ENCODE peak calls at places on chromosomes 1 and 21, in four cellular contexts. One of them, this sample, is unnamed.

GRCh38 chr1:211639500-211640361 is 35.7 kb downstream of the NEK2 start:
- DNase-seq in PC-3: peak; percentile 70
- DNase-seq in colonic mucosa: no peak
- DNase-seq in neural progenitor cell: no peak
- DNase-seq in this sample: peak; percentile 94

GRCh38 chr21:31898898-31899630 is 26.2 kb downstream of the HUNK start:
- DNase-seq in neural progenitor cell: no peak
- DNase-seq in PC-3: no peak
- DNase-seq in colonic mucosa: peak; percentile 47
- DNase-seq in this sample: no peak

GRCh38 chr21:32562915-32563314 is 22.4 kb downstream of the TCP10L start:
- DNase-seq in colonic mucosa: no peak
- DNase-seq in PC-3: no peak
- DNase-seq in neural progenitor cell: no peak
- DNase-seq in this sample: no peak

GRCh38 chr1:227892930-227893695 is 54.6 kb downstream of the WNT9A start:
- DNase-seq in neural progenitor cell: no peak
- DNase-seq in colonic mucosa: peak; percentile 9
- DNase-seq in PC-3: no peak
- DNase-seq in this sample: no peak

GRCh38 chr1:234149217-234149616 is 224.0 kb upstream of the COA6 start:
- DNase-seq in colonic mucosa: no peak
- DNase-seq in neural progenitor cell: no peak
- DNase-seq in PC-3: peak; percentile 14
- DNase-seq in this sample: no peak

GRCh38 chr1:61460230-61460629 is 264.7 kb downstream of the TM2D1 start:
- DNase-seq in neural progenitor cell: no peak
- DNase-seq in PC-3: no peak
- DNase-seq in colonic mucosa: no peak
- DNase-seq in this sample: no peak

GRCh38 chr1:223711173-223711572 is 1.2 kb upstream of the CAPN2 start:
- DNase-seq in PC-3: peak; percentile 95
- DNase-seq in neural progenitor cell: no peak
- DNase-seq in colonic mucosa: peak; percentile 69
- DNase-seq in this sample: peak; percentile 38

GRCh38 chr1:176826265-176826664 is 338.2 kb downstream of the ASTN1 start:
- DNase-seq in PC-3: no peak
- DNase-seq in colonic mucosa: no peak
- DNase-seq in neural progenitor cell: no peak
- DNase-seq in this sample: no peak

GRCh38 chr21:27425574-27425973 is 458.7 kb upstream of the ADAMTS5 start:
- DNase-seq in colonic mucosa: no peak
- DNase-seq in neural progenitor cell: no peak
- DNase-seq in PC-3: no peak
- DNase-seq in this sample: peak; percentile 36

GRCh38 chr21:21968810-21969588 is 970.8 kb downstream of the NCAM2 start:
- DNase-seq in PC-3: no peak
- DNase-seq in neural progenitor cell: no peak
- DNase-seq in colonic mucosa: no peak
- DNase-seq in this sample: no peak

GRCh38 chr1:72485786-72486185 is 203.4 kb upstream of the NEGR1 start:
- DNase-seq in PC-3: no peak
- DNase-seq in neural progenitor cell: no peak
- DNase-seq in colonic mucosa: no peak
- DNase-seq in this sample: peak; percentile 43

GRCh38 chr1:56967900-56968832 is 2.4 kb upstream of the C8B start:
- DNase-seq in PC-3: peak; percentile 26
- DNase-seq in colonic mucosa: peak; percentile 24
- DNase-seq in neural progenitor cell: peak; percentile 74
- DNase-seq in this sample: peak; percentile 13

GRCh38 chr1:29282924-29283803 is 46.8 kb downstream of the PTPRU start:
- DNase-seq in colonic mucosa: peak; percentile 66
- DNase-seq in neural progenitor cell: peak; percentile 96
- DNase-seq in PC-3: peak; percentile 27
- DNase-seq in this sample: no peak

GRCh38 chr1:212852105-212852688 is 4.7 kb upstream of the SPATA45 start:
- DNase-seq in neural progenitor cell: no peak
- DNase-seq in PC-3: no peak
- DNase-seq in colonic mucosa: no peak
- DNase-seq in this sample: no peak

GRCh38 chr1:244448279-244449036 is 3.3 kb downstream of the ADSS2 start:
- DNase-seq in PC-3: no peak
- DNase-seq in neural progenitor cell: no peak
- DNase-seq in colonic mucosa: no peak
- DNase-seq in this sample: no peak

GRCh38 chr1:60916926-60917325 is 165.4 kb upstream of the NFIA start:
- DNase-seq in PC-3: no peak
- DNase-seq in colonic mucosa: no peak
- DNase-seq in neural progenitor cell: peak; percentile 85
- DNase-seq in this sample: no peak

GRCh38 chr1:174060090-174060489 is 37.9 kb upstream of the RC3H1 start:
- DNase-seq in PC-3: peak; percentile 43
- DNase-seq in neural progenitor cell: no peak
- DNase-seq in colonic mucosa: no peak
- DNase-seq in this sample: no peak

GRCh38 chr1:116737855-116738318 is 16.3 kb upstream of the CD2 start:
- DNase-seq in colonic mucosa: no peak
- DNase-seq in neural progenitor cell: no peak
- DNase-seq in PC-3: no peak
- DNase-seq in this sample: no peak

GRCh38 chr1:57468661-57469523 is 45.0 kb upstream of the DAB1 start:
- DNase-seq in neural progenitor cell: no peak
- DNase-seq in PC-3: peak; percentile 5
- DNase-seq in colonic mucosa: no peak
- DNase-seq in this sample: peak; percentile 71

GRCh38 chr1:68401506-68401905 is 48.2 kb downstream of the RPE65 start:
- DNase-seq in neural progenitor cell: no peak
- DNase-seq in PC-3: peak; percentile 57
- DNase-seq in colonic mucosa: no peak
- DNase-seq in this sample: no peak

DNA sequence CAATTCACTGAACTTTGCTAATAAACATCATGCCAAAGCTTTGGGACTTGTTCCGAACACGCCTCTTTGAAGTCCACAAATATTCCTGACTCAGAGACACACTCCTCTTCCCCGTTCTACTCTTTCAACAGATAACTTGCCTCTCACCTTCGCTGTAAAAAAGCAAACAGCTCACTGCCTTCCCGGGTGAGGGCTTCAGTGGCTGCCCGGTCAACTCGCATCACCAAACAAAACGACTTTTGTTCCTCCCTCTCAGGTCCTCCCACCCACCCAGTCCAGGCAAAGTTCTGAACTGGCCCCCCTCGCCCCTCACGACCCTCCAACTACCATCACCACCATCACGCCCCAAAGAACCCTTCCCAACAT is 532 bp upstream of the CCN1 start:
- DNase-seq in colonic mucosa: no peak
- DNase-seq in PC-3: peak; percentile 79
- DNase-seq in neural progenitor cell: no peak
- DNase-seq in this sample: peak; percentile 71
- H3K9ac ChIP-seq in colonic mucosa: peak overlapping the region; percentile 24
- H3K9ac ChIP-seq in PC-3: peak overlapping the region; percentile 7
- H3K9ac ChIP-seq in neural progenitor cell: no peak overlapping the region
- H3K9ac ChIP-seq in this sample: peak overlapping the region; percentile 95

GRCh38 chr1:162873671-162874666 is 13.0 kb upstream of the CCDC190 start:
- DNase-seq in PC-3: peak; percentile 89
- DNase-seq in colonic mucosa: no peak
- DNase-seq in neural progenitor cell: no peak
- DNase-seq in this sample: peak; percentile 74
- H3K9ac ChIP-seq in PC-3: peak overlapping the region; percentile 56
- H3K9ac ChIP-seq in colonic mucosa: no peak overlapping the region
- H3K9ac ChIP-seq in neural progenitor cell: no peak overlapping the region
- H3K9ac ChIP-seq in this sample: no peak overlapping the region

DNA sequence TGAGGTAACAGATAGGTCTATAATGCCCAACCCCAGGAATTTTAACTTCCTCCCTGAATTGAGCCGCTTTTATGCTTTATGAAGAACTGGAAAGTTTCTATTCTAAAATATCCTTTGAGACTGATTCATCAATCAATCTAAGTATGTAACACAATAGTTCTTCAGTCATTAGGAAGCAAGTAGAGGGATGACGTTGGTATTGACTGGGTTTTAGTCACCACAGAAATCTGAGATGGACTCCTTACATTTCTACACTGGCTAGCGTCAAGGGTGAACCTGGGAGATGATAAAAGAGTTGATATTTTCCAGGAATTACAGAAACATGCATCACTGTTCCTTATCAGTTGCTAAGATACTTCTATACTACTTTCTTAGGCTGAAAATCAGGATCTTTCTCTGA is 308.0 kb downstream of the HMCN1 start:
- DNase-seq in neural progenitor cell: no peak
- DNase-seq in colonic mucosa: no peak
- DNase-seq in PC-3: peak; percentile 5
- DNase-seq in this sample: no peak
- H3K9ac ChIP-seq in neural progenitor cell: no peak overlapping the region
- H3K9ac ChIP-seq in colonic mucosa: no peak overlapping the region
- H3K9ac ChIP-seq in PC-3: no peak overlapping the region
- H3K9ac ChIP-seq in this sample: no peak overlapping the region

GRCh38 chr1:93692983-93693591 is 11.4 kb upstream of the BCAR3 start:
- DNase-seq in neural progenitor cell: no peak
- DNase-seq in colonic mucosa: peak; percentile 50
- DNase-seq in PC-3: peak; percentile 97
- DNase-seq in this sample: peak; percentile 73
- H3K9ac ChIP-seq in neural progenitor cell: no peak overlapping the region
- H3K9ac ChIP-seq in colonic mucosa: no peak overlapping the region
- H3K9ac ChIP-seq in PC-3: peak overlapping the region; percentile 96
- H3K9ac ChIP-seq in this sample: peak overlapping the region; percentile 53

GRCh38 chr1:156075775-156076204 is 6.5 kb downstream of the MEX3A start:
- DNase-seq in colonic mucosa: no peak
- DNase-seq in PC-3: no peak
- DNase-seq in neural progenitor cell: peak; percentile 46
- DNase-seq in this sample: no peak
- H3K9ac ChIP-seq in colonic mucosa: no peak overlapping the region
- H3K9ac ChIP-seq in PC-3: no peak overlapping the region
- H3K9ac ChIP-seq in neural progenitor cell: no peak overlapping the region
- H3K9ac ChIP-seq in this sample: no peak overlapping the region

GRCh38 chr1:203036537-203036936 is 10.2 kb downstream of the PPFIA4 start:
- DNase-seq in neural progenitor cell: no peak
- DNase-seq in PC-3: no peak
- DNase-seq in colonic mucosa: no peak
- DNase-seq in this sample: no peak

GRCh38 chr1:203034422-203035110 is 8.3 kb downstream of the PPFIA4 start:
- DNase-seq in neural progenitor cell: no peak
- DNase-seq in colonic mucosa: no peak
- DNase-seq in PC-3: no peak
- DNase-seq in this sample: no peak

GRCh38 chr1:203033917-203034316 is 7.6 kb downstream of the PPFIA4 start:
- DNase-seq in neural progenitor cell: no peak
- DNase-seq in colonic mucosa: no peak
- DNase-seq in PC-3: no peak
- DNase-seq in this sample: no peak

GRCh38 chr1:203036135-203036534 is 9.8 kb downstream of the PPFIA4 start:
- DNase-seq in neural progenitor cell: no peak
- DNase-seq in PC-3: no peak
- DNase-seq in colonic mucosa: no peak
- DNase-seq in this sample: peak; percentile 26

DNA sequence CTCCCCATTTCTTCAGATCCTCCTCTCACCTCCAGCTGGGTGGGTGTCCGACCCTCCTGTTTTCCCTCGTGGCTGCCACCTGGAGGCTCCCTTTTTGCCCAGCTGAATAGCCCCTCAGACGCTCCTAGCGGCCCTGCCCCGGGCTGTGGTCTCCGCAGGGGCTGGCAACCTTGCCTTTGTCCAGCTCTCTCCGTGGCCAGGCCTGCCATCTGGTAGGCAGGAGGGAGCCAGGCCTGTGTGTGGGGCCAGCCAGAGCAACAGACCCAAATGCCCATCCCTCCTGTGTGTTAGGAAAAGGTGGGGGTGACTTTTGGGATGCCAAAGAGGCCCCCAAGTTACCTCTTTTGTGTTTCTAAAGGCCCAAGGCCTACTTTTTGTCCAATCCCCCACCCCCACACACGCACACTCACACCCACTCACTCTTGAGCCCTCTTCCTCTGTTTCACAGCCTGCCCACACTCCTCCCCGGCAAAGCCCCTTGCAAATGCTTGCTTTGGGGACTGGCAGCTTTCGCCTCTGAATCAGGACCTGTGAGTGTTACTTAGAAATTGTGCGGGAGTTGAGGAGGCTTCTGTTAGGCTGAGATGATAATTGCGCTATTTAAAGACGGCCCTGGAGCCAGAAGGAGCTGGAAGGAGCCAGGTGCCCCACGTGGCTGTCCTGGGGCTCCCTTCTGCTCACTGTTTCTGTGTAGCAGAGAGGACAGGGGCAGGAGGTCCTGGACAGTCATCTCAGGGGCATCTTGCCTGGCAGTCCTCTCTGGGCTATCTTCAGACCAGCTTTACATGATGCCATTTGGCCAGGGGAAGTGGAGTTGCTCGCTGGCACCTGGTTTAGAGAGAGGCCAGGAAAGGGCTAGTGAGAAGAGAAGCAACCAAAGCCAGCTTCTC is 9.1 kb downstream of the PPFIA4 start:
- DNase-seq in neural progenitor cell: no peak
- DNase-seq in PC-3: no peak
- DNase-seq in colonic mucosa: no peak
- DNase-seq in this sample: no peak
- H3K9ac ChIP-seq in neural progenitor cell: no peak overlapping the region
- H3K9ac ChIP-seq in PC-3: no peak overlapping the region
- H3K9ac ChIP-seq in colonic mucosa: no peak overlapping the region
- H3K9ac ChIP-seq in this sample: no peak overlapping the region

GRCh38 chr1:33181906-33182305 is at the start of gene TRIM62:
- DNase-seq in neural progenitor cell: peak; percentile 93
- DNase-seq in colonic mucosa: peak; percentile 89
- DNase-seq in PC-3: peak; percentile 87
- DNase-seq in this sample: peak; percentile 96

GRCh38 chr1:33183306-33183705 is 1.5 kb upstream of the TRIM62 start:
- DNase-seq in PC-3: no peak
- DNase-seq in neural progenitor cell: no peak
- DNase-seq in colonic mucosa: no peak
- DNase-seq in this sample: no peak

GRCh38 chr1:33182896-33183295 is 1.1 kb upstream of the TRIM62 start:
- DNase-seq in PC-3: no peak
- DNase-seq in colonic mucosa: no peak
- DNase-seq in neural progenitor cell: no peak
- DNase-seq in this sample: no peak

GRCh38 chr1:33181038-33181861 is 593 bp downstream of the TRIM62 start:
- DNase-seq in colonic mucosa: peak; percentile 54
- DNase-seq in neural progenitor cell: peak; percentile 79
- DNase-seq in PC-3: peak; percentile 28
- DNase-seq in this sample: peak; percentile 73

GRCh38 chr1:33182452-33182851 is 609 bp upstream of the TRIM62 start:
- DNase-seq in neural progenitor cell: peak; percentile 45
- DNase-seq in colonic mucosa: peak; percentile 43
- DNase-seq in PC-3: no peak
- DNase-seq in this sample: peak; percentile 73
- H3K9ac ChIP-seq in neural progenitor cell: no peak overlapping the region
- H3K9ac ChIP-seq in colonic mucosa: no peak overlapping the region
- H3K9ac ChIP-seq in PC-3: no peak overlapping the region
- H3K9ac ChIP-seq in this sample: peak overlapping the region; percentile 40

DNA sequence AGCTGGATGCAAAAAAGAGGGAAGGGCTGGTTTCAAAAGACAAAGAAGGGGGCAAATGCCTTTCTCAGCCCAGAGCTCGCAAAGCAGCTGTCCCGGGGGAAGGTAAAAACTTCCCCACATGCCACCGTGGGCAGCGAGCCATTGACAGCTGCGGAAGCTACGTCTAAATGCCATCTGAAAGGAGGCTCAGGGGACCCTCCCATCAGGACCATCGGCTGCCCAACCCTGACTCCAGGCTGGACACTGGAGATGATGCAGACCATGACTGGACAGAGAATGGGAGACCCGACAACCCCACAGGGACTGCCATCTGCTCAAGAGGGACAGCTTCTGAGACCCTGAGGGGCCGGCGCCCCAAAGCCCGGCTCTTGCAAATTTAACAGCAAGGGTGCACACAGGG is 92.2 kb downstream of the STUM start:
- DNase-seq in neural progenitor cell: no peak
- DNase-seq in colonic mucosa: no peak
- DNase-seq in PC-3: no peak
- DNase-seq in this sample: no peak
- H3K9ac ChIP-seq in neural progenitor cell: no peak overlapping the region
- H3K9ac ChIP-seq in colonic mucosa: no peak overlapping the region
- H3K9ac ChIP-seq in PC-3: no peak overlapping the region
- H3K9ac ChIP-seq in this sample: no peak overlapping the region

This sample was measured in adipocyte.